ENCODE peak calls at places on chromosome 4, in four cellular contexts. H is CD14-positive monocyte, L is brain microvascular endothelial cell, U is OCI-LY7. W is an unnamed sample.

GRCh38 chr4:7554885-7555284 is 120.2 kb upstream of the PSAPL1 start:
- DNase-seq in H (no peak), L (no peak), U (no peak), W (no peak)

GRCh38 chr4:73822389-73822788 is 14.1 kb upstream of the CXCL6 start:
- DNase-seq in H (no peak), L (no peak), U (no peak), W (no peak)

GRCh38 chr4:113407409-113407808 is 354.1 kb downstream of the CAMK2D start:
- DNase-seq in H (no peak), L (no peak), U (peak), W (no peak)

GRCh38 chr4:152938237-152938969 is 2.3 kb downstream of the FHDC1 start:
- DNase-seq in H (no peak), L (no peak), U (no peak), W (peak)

GRCh38 chr4:23613782-23614181 is 276.1 kb downstream of the PPARGC1A start:
- DNase-seq in H (no peak), L (no peak), U (no peak), W (no peak)

GRCh38 chr4:36237366-36238353 is 6.7 kb downstream of the ARAP2 start:
- DNase-seq in H (no peak), L (no peak), U (no peak), W (no peak)

GRCh38 chr4:89296871-89297270 is 10.7 kb downstream of the GPRIN3 start:
- DNase-seq in H (no peak), L (no peak), U (no peak), W (no peak)

GRCh38 chr4:21893136-21893535 is 55.4 kb downstream of the KCNIP4 start:
- DNase-seq in H (no peak), L (no peak), U (no peak), W (no peak)

GRCh38 chr4:146243141-146243882 is 29.0 kb downstream of the REELD1 start:
- DNase-seq in H (no peak), L (peak), U (peak), W (peak)

GRCh38 chr4:15882675-15883086 is 55.9 kb downstream of the FGFBP1 start:
- DNase-seq in H (peak), L (peak), U (peak), W (peak)

GRCh38 chr4:41307633-41308032 is 50.9 kb downstream of the UCHL1 start:
- DNase-seq in H (no peak), L (no peak), U (no peak), W (no peak)

GRCh38 chr4:7772708-7773385 is 166.8 kb downstream of the AFAP1 start:
- DNase-seq in H (no peak), L (no peak), U (no peak), W (no peak)

GRCh38 chr4:14383652-14384051 is 618.6 kb upstream of the CPEB2 start:
- DNase-seq in H (no peak), L (no peak), U (no peak), W (no peak)

GRCh38 chr4:56148428-56148827 is 199.7 kb downstream of the CEP135 start:
- DNase-seq in H (no peak), L (no peak), U (no peak), W (no peak)

GRCh38 chr4:65510976-65511375 is 159.3 kb downstream of the EPHA5 start:
- DNase-seq in H (no peak), L (peak), U (no peak), W (no peak)

GRCh38 chr4:94488667-94489066 is 36.9 kb downstream of the PDLIM5 start:
- DNase-seq in H (no peak), L (peak), U (no peak), W (no peak)

GRCh38 chr4:67883463-67883862 is 339 bp downstream of the TMPRSS11D start:
- DNase-seq in H (no peak), L (no peak), U (no peak), W (no peak)

GRCh38 chr4:42750831-42751230 is 93.9 kb upstream of the ATP8A1 start:
- DNase-seq in H (no peak), L (no peak), U (no peak), W (no peak)

DNA sequence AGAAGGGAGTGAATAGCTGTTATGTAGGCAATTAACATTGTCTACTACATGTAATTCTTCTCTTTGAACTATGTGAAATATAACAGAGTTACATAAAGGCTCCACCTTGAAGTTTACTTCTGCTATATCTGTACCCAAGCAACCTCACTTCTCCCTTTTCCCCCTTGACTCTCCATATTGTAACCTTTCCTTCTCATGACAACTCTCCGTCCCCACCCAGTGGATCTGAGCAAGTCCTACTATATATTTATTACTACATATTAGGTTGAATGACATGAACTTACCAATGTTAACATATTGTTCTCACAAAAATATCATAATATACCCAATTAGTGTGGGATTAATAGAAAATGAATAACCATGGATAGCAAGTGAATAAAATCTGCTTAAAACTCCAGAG is 93.2 kb upstream of the ATP8A1 start:
- DNase-seq in H (no peak), L (no peak), U (peak), W (peak)
- TF ChIP-seq CTCF in H (no peak), L (no peak), U (peak), W (no peak)

GRCh38 chr4:189414021-189414420 is 526.7 kb upstream of the FRG1 start:
- DNase-seq in H (no peak), L (no peak), U (no peak), W (no peak)

GRCh38 chr4:189404271-189404670 is 536.4 kb upstream of the FRG1 start:
- DNase-seq in H (no peak), L (no peak), U (no peak), W (no peak)

GRCh38 chr4:189409158-189409557 is 531.5 kb upstream of the FRG1 start:
- DNase-seq in H (no peak), L (no peak), U (no peak), W (no peak)
- TF ChIP-seq CTCF in H (no peak), L (no peak), U (no peak), W (no peak)

DNA sequence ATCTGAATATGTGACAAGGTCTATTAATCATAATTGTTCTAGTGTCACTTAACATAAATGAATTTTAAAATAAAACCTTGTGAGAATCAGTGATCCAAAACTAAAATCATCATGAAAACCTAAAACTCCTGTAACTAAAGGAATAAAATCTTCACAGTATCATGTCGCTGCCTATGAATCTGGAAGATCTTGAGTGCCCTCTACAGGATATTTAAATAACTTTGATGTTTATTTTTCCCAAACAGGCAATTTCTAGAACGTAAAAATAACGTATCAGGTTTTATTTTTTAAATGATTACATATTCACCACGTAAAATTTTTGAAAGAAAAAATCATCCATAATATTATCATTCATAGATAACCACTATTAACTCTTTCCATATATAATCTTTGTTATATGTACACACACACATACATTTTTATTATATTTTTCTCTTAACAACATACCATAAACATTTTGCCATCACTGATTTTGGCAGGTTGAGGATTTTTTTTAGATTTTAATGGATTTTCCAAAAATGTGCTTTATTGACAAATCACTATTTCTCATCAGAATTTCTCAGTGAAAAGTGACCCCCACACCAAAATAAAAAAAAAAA is 79.6 kb downstream of the COMMD8 start:
- DNase-seq in H (no peak), L (no peak), U (peak), W (peak)
- TF ChIP-seq CTCF in H (peak), L (peak), U (peak), W (peak)

GRCh38 chr4:2755821-2756690 is at the start of gene TNIP2:
- DNase-seq in H (peak), L (peak), U (peak), W (peak)
- TF ChIP-seq CTCF in H (peak), L (peak), U (no peak), W (no peak)

W was measured in GM20000.